ENCODE peak calls at places on chromosomes 6 and 20, in seven cellular contexts. T is stomach, M is HCT116, L is endothelial cell of umbilical vein, H is ovary, E is esophagus muscularis mucosa, N is adrenal gland. G is an unnamed sample.

GRCh38 chr20:34532751-34533150 is 16.5 kb downstream of the DYNLRB1 start:
- DNase-seq in L (no peak), N (no peak), M (no peak), H (no peak), T (no peak), E (no peak), G (no peak)

GRCh38 chr20:62967149-62967501 is 14.6 kb downstream of the SLC17A9 start:
- DNase-seq in L (no peak), N (no peak), M (no peak), E (no peak), H (no peak), T (no peak), G (no peak)

GRCh38 chr6:54700158-54700557 is 146.4 kb upstream of the FAM83B start:
- DNase-seq in H (no peak), E (no peak), L (no peak), N (no peak), M (no peak), T (no peak), G (no peak)

GRCh38 chr6:114534813-114535212 is 192.0 kb upstream of the HS3ST5 start:
- DNase-seq in H (no peak), L (no peak), T (no peak), E (no peak), N (no peak), M (no peak), G (no peak)

GRCh38 chr6:169589293-169589692 is 112.5 kb downstream of the WDR27 start:
- DNase-seq in M (no peak), E (no peak), H (no peak), N (no peak), T (no peak), L (peak), G (no peak)

GRCh38 chr6:131003419-131004386 is 59.3 kb downstream of the EPB41L2 start:
- DNase-seq in T (no peak), H (no peak), E (no peak), N (no peak), M (no peak), L (no peak), G (no peak)

GRCh38 chr6:108134213-108134973 is 31.4 kb upstream of the NR2E1 start:
- DNase-seq in L (no peak), M (no peak), E (no peak), T (no peak), N (no peak), H (no peak), G (no peak)

GRCh38 chr20:10337291-10337690 is 96.7 kb downstream of the MKKS start:
- DNase-seq in E (no peak), T (no peak), L (no peak), N (no peak), M (no peak), H (no peak), G (no peak)

GRCh38 chr6:4383910-4384637 is 248.7 kb upstream of the ECI2 start:
- DNase-seq in T (no peak), H (no peak), M (no peak), E (no peak), N (no peak), L (peak), G (no peak)

GRCh38 chr6:151553416-151554158 is 59.8 kb downstream of the CCDC170 start:
- DNase-seq in L (no peak), M (no peak), T (no peak), N (no peak), E (no peak), H (no peak), G (no peak)

GRCh38 chr20:17678295-17678694 is 3.7 kb downstream of the RRBP1 start:
- DNase-seq in T (no peak), E (no peak), M (no peak), N (no peak), H (no peak), L (no peak), G (no peak)

GRCh38 chr6:69026715-69027114 is 391.6 kb downstream of the ADGRB3 start:
- DNase-seq in H (no peak), L (no peak), M (no peak), T (no peak), E (no peak), N (no peak), G (no peak)

GRCh38 chr20:38601216-38602184 is at the start of gene ARHGAP40:
- DNase-seq in N (no peak), E (no peak), M (peak), L (no peak), T (peak), H (no peak), G (no peak)

DNA sequence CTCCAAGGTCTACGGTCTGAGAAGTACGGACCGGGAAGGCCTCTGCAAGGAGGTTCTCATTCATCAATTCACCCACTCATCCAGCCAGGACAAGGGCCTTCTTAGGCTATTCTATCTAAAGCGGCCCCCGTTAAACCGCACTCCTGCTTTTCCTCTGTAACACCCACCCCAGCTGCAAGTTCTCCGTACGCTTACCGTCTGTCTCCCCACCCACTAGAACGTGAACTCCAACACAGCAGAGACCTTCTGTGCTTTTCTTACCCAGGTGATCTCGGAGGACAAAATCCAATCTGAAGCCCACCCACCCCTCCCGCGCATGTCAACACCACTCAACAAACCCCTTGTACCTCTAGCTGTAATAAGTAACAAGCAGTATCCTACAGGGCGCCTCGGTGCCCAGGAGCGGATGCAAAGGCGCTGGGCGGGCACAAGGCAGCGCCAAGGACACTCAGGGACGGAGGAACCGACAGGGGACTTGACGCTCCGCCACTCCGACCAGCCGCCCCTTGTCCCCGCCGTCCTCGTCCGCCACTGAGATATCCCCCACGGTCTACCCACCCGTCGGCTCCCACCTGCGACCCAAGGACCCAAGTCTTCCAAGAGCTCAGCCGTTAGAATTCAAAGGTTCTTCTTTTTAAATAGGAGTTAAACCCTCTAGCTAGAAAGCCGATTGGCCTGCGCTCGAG is at the start of gene AURKA:
- DNase-seq in T (no peak), H (no peak), L (no peak), N (peak), M (no peak), E (peak), G (peak)
- TF ChIP-seq POLR2A in T (no peak), H (no peak), L (no peak), N (peak), M (no peak), E (no peak), G (no peak)

DNA sequence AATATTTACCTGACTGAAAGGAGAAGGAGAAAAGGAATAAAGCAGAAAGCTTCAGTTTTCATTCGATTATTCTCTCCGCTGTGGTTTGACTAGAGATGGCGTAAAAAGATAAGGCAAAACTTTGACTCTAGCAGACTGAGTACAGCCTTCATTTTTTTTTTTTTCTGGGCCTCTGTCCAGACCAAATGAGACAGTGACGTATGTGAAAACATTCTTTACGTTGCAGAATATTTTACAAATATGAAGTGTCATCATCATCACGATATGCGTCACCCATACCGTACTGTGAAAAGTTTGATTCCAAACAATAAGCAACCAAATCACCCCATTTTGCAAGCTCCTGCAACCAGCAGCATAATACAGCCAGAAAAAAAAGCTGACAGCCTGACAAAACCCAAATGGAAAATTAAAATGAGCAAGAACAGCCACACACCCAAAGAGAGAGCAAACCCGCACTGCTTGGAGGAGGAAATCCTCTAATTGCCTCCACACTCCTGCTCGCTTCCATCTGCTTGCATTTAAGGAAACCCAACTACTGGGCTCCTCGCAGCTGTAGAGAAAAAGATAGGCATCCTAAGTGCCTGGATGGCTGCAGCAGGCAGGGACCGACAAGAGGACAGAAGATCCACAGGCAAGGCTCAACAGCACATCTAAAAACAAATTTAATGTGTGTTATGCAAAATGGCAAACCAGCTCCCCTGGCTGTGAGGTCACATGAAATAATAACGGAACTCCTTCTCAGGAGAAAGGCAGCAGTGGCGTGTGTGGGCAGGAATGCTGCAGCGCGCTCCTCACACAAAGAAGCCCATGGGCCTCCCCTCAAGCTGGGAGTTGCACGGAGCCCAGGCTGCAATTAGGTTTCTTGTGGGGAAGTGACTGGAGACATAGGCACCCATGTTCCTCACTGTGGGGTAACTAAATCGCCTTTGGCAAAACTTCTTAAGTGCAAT is 113.1 kb downstream of the FYN start:
- DNase-seq in E (no peak), T (no peak), M (no peak), H (no peak), N (no peak), L (no peak), G (no peak)
- H3K27ac ChIP-seq in E (peak), T (peak), M (no peak), H (no peak), N (no peak), L (no peak), G (peak)

GRCh38 chr20:37395921-37396519 is 50.1 kb downstream of the SRC start:
- DNase-seq in N (no peak), H (no peak), L (no peak), T (no peak), M (no peak), E (no peak), G (no peak)

GRCh38 chr20:37393863-37394542 is 48.1 kb downstream of the SRC start:
- DNase-seq in L (no peak), M (no peak), N (no peak), T (no peak), E (no peak), H (no peak), G (no peak)

GRCh38 chr20:37395411-37395800 is 49.5 kb downstream of the SRC start:
- DNase-seq in M (no peak), E (no peak), T (no peak), H (no peak), L (no peak), N (no peak), G (no peak)

GRCh38 chr20:37393196-37393862 is 47.4 kb downstream of the SRC start:
- DNase-seq in E (no peak), N (no peak), L (no peak), T (no peak), M (no peak), H (no peak), G (no peak)

GRCh38 chr20:37394543-37395410 is 48.8 kb downstream of the SRC start:
- DNase-seq in M (no peak), E (no peak), N (no peak), T (no peak), L (no peak), H (no peak), G (no peak)
- TF ChIP-seq POLR2A in M (no peak), E (no peak), N (no peak), T (no peak), L (no peak), H (no peak), G (no peak)

GRCh38 chr20:31596831-31597482 is 8.1 kb upstream of the ID1 start:
- DNase-seq in T (no peak), N (no peak), E (no peak), H (no peak), M (no peak), L (no peak), G (no peak)
- H3K27ac ChIP-seq in T (peak), N (no peak), E (peak), H (no peak), M (peak), L (no peak), G (peak)

GRCh38 chr6:33620584-33621395 is at the start of gene ITPR3:
- DNase-seq in N (peak), M (peak), H (peak), L (peak), E (no peak), T (peak), G (no peak)
- TF ChIP-seq POLR2A in N (no peak), M (peak), H (no peak), L (peak), E (no peak), T (no peak), G (peak)

GRCh38 chr20:51236396-51236795 is 213.5 kb upstream of the KCNG1 start:
- DNase-seq in N (no peak), M (no peak), L (no peak), E (no peak), H (no peak), T (no peak), G (no peak)
- H3K27ac ChIP-seq in N (no peak), M (no peak), L (no peak), E (no peak), H (no peak), T (no peak), G (no peak)

DNA sequence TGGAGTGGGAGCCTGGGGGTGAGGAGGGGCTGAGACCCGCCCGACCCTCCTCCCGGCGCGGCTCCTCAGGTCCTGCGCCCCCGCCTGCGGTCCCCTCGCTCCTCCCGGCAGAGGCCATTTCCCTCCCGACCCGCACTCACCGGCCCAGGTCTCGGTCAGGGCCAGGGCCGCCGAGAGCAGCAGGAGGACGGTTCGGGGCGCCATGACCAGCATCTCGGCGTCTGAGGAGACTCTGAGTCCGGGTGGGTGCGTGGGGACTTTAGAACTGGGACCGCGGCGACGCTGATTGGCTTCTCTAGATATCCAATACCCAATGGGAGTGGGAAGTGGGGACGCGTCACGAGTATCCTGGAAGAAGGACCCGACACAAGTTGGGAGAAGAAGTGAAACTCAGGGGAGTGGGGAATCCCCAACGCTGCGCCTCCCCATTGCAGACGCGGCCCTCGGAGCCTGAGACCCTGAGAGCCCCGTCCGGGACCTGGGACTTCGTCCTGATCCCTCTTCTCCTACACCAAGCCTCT is at the start of gene HLA-B:
- DNase-seq in E (peak), H (peak), N (peak), T (peak), L (peak), M (peak), G (peak)
- TF ChIP-seq POLR2A in E (peak), H (peak), N (no peak), T (no peak), L (no peak), M (no peak), G (no peak)

DNA sequence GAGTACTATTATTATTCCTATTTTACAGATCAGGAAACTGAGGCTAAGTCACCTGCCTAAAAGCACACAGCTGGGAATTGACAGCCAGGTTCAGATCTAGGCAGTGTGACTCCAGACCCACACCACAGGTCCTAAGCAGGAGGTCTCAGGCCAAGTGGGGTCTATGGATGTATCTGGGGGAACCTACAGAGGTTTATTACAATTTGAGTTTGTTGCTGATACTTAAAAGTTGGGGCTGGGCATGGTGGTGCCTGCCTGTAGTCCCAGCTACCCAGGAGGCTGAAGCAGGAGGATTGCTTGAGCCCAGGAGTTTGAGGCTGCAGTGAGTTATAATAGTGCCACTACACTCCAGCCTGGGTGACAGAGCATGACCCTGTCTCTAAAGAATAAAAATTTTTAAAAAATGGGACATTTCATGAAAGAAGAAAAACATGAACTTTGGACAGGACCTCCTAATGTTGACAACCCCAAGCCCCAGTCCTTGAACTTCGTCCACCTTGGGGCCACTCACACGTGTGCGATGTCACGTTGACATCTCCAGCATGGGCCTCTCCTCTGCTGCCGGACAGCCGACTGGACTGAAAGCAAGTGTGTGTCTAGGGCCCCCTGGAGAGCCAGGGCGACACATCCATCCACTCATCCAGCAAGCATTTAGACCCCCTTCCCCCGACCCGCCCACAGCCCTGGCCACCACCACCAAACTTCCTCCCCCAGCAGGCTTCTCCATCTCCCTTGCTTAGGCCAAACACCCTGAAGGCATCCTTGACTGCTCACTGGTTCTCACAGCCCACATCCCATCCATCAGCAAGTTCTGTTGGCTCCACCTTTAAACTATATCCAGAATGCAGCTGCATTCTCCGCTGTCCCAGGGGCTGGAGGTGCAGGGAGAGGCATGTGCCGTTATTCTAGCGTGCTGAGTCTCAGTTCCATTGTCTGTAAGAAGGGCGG is 40.0 kb downstream of the NOL4L start:
- DNase-seq in E (no peak), T (no peak), H (no peak), N (no peak), L (no peak), M (no peak), G (no peak)
- H3K27ac ChIP-seq in E (no peak), T (no peak), H (no peak), N (no peak), L (no peak), M (no peak), G (no peak)

DNA sequence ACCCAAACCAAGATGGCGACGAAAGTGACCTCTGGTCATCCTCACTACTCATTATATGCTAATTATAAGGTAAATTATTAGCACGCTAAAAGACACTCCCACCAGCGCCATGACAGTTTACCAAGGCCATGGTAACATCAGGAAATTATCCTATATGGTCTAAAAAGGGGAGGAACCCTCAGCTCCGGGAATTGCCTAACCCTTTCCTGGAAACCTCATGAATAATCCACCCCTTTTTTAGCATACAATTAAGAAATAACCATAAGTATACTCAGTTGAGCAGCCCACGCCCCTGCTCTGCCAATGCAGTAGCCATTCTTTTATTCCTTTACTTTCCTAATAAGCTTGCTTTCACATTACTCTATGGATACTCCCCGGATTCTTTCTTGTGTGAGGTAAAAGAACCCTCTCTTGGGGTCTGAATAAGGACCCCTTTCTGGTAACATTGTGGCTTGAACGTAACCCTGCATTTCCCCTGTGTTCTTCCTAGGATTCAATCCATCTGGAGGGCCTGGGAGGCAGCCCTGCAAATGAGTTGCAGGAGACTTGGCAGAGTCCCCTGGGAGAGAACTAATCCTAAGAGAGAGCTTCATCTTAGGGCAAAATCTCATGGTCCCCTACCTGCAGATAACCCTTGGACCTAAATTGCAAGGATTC is 225.6 kb upstream of the JARID2 start:
- DNase-seq in N (no peak), M (no peak), T (no peak), E (no peak), L (no peak), H (no peak), G (no peak)
- TF ChIP-seq POLR2A in N (no peak), M (no peak), T (no peak), E (no peak), L (no peak), H (no peak), G (no peak)

DNA sequence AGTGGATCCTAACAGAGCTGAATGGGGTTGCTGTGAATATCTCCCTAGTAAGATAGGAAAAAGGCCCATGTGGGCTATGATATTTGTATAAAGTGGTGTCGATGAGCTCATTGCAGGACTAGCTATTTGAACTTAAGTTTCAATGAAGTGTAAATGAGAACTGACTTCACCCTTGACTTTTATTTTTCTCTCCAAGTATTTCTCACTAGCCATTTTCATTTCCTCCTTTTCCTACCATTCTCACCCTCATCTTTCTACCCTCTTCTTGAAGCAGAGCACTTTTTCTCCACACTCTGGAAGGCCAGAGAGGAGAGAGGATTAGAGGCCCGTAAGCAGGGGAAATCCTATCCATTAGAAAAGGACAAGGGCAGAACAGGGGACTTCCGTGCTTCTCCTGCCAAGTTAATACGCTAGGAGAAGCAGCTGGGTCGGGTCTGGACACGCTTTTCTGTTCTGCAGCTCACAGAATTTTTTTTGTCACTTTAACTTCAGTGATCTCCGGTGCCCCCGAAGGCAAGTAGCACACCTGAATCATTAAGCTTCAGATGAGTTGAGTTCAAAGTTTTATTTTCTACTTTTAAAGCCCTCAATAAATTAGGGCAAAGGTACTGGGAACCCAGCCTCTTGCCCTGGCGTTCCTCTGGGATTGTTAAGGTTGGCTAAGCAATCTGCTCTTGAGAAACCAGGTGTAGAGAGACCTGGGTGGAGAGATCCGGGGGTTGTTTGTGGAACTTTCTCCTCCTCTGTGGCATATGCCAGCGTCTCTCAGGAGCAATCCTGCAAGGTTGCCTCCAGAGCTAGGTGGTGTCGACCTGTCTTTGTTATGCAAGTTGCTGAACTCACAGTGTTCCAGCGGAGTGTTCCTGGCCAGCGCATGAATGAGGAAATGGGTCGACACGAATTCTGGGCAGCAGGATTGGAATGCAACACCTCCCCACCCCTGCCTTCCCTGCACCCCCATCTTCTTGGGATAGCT is 56.2 kb upstream of the ARID1B start:
- DNase-seq in T (peak), L (peak), E (no peak), M (no peak), N (peak), H (peak), G (no peak)
- H3K27ac ChIP-seq in T (peak), L (no peak), E (peak), M (peak), N (peak), H (peak), G (peak)

G was measured in tibial nerve.